ENCODE peak calls at places on chromosomes 12 and 14, in five cellular contexts. T is stimulated activated CD4-positive, alpha-beta T cell treated with anti-CD3 and anti-CD28 coated beads, TNF-alpha, amount 100 ng/mL, for 4 hours; U is GM12865; S is NCI-H774; Z is heart right ventricle. M is an unnamed sample.

GRCh38 chr12:106580671-106581508 is 1.9 kb upstream of the RFX4 start:
- DNase-seq in T (no peak), U (no peak), S (no peak), Z (no peak), M (no peak)

GRCh38 chr12:121673013-121673441 is 3.6 kb upstream of the MORN3 start:
- DNase-seq in T (no peak), U (no peak), S (peak), Z (no peak), M (no peak)

GRCh38 chr14:74488788-74489397 is 4.2 kb downstream of the NPC2 start:
- DNase-seq in T (no peak), U (peak), S (no peak), Z (no peak), M (no peak)

GRCh38 chr12:118337194-118337838 is 35.4 kb downstream of the TAOK3 start:
- DNase-seq in T (no peak), U (no peak), S (no peak), Z (no peak), M (no peak)

GRCh38 chr14:51302319-51303030 is 62.4 kb downstream of the TMX1 start:
- DNase-seq in T (no peak), U (no peak), S (no peak), Z (no peak), M (no peak)

GRCh38 chr12:1398673-1399072 is 195.7 kb downstream of the FBXL14 start:
- DNase-seq in T (no peak), U (peak), S (no peak), Z (no peak), M (no peak)

GRCh38 chr12:9957834-9958233 is 13.4 kb upstream of the CLEC12A start:
- DNase-seq in T (no peak), U (no peak), S (no peak), Z (no peak), M (no peak)

GRCh38 chr12:87323369-87323768 is 705.8 kb downstream of the C12orf50 start:
- DNase-seq in T (no peak), U (no peak), S (no peak), Z (no peak), M (no peak)

GRCh38 chr12:61254225-61254624 is 1006.0 kb upstream of the USP15 start:
- DNase-seq in T (no peak), U (no peak), S (no peak), Z (no peak), M (no peak)

GRCh38 chr14:29548948-29549370 is 378.7 kb downstream of the PRKD1 start:
- DNase-seq in T (no peak), U (peak), S (peak), Z (no peak), M (no peak)

GRCh38 chr12:96441811-96442210 is 41.6 kb upstream of the CDK17 start:
- DNase-seq in T (no peak), U (no peak), S (no peak), Z (no peak), M (no peak)

GRCh38 chr14:58150243-58150805 is 1.7 kb downstream of the ARMH4 start:
- DNase-seq in T (no peak), U (no peak), S (no peak), Z (no peak), M (no peak)

GRCh38 chr14:75643985-75644384 is 16.7 kb downstream of the ERG28 start:
- DNase-seq in T (no peak), U (no peak), S (no peak), Z (no peak), M (no peak)

GRCh38 chr12:62653740-62654139 is 187.1 kb downstream of the MON2 start:
- DNase-seq in T (no peak), U (no peak), S (no peak), Z (no peak), M (no peak)